ENCODE peak calls at places on chromosomes 12 and 14, in five cellular contexts. O is astrocyte, V is IMR-90, N is heart right ventricle, I is Panc1. F is an unnamed sample.

GRCh38 chr14:75562048-75562447 is 16.4 kb upstream of the FLVCR2 start:
- DNase-seq in O (no peak), V (no peak), N (no peak), I (no peak), F (no peak)

GRCh38 chr14:105093426-105094192 is 28.4 kb upstream of the GPR132 start:
- DNase-seq in O (peak; percentile 70), V (peak; percentile 72), N (peak; percentile 76), I (no peak), F (peak; percentile 80)

GRCh38 chr12:106974525-106974924 is 12.4 kb downstream of the MTERF2 start:
- DNase-seq in O (no peak), V (no peak), N (no peak), I (no peak), F (no peak)

GRCh38 chr12:95385646-95386045 is 88.3 kb upstream of the METAP2 start:
- DNase-seq in O (peak; percentile 29), V (peak; percentile 19), N (no peak), I (no peak), F (no peak)

GRCh38 chr14:23114669-23115491 is 4.2 kb downstream of the CEBPE start:
- DNase-seq in O (peak; percentile 98), V (peak; percentile 99), N (no peak), I (no peak), F (no peak)

GRCh38 chr12:6532927-6533652 is 1.2 kb upstream of the GAPDH start:
- DNase-seq in O (peak; percentile 51), V (peak; percentile 76), N (peak; percentile 76), I (no peak), F (peak; percentile 75)

GRCh38 chr14:30607156-30607780 is 14.9 kb upstream of the SCFD1 start:
- DNase-seq in O (peak; percentile 63), V (peak; percentile 56), N (no peak), I (no peak), F (no peak)

GRCh38 chr12:79250186-79250585 is 385.6 kb downstream of the SYT1 start:
- DNase-seq in O (peak; percentile 76), V (peak; percentile 87), N (no peak), I (no peak), F (no peak)

GRCh38 chr12:32272465-32272864 is 126.9 kb upstream of the FGD4 start:
- DNase-seq in O (no peak), V (no peak), N (no peak), I (no peak), F (no peak)

GRCh38 chr12:20050166-20050565 is 318.2 kb upstream of the PDE3A start:
- DNase-seq in O (no peak), V (no peak), N (no peak), I (no peak), F (no peak)

GRCh38 chr12:54437243-54437642 is 18.2 kb upstream of the ITGA5 start:
- DNase-seq in O (no peak), V (no peak), N (no peak), I (no peak), F (no peak)

GRCh38 chr14:51185180-51185579 is 54.9 kb upstream of the TMX1 start:
- DNase-seq in O (no peak), V (no peak), N (no peak), I (no peak), F (no peak)

GRCh38 chr12:70936414-70936813 is 15.9 kb upstream of the PTPRR start:
- DNase-seq in O (no peak), V (no peak), N (no peak), I (no peak), F (no peak)

GRCh38 chr14:41718477-41719166 is 111.9 kb downstream of the LRFN5 start:
- DNase-seq in O (no peak), V (no peak), N (no peak), I (no peak), F (no peak)

GRCh38 chr12:40312196-40312595 is 87.4 kb downstream of the LRRK2 start:
- DNase-seq in O (no peak), V (no peak), N (no peak), I (no peak), F (no peak)
- H3K27ac ChIP-seq in O (no peak overlapping the region), V (no peak overlapping the region), N (no peak overlapping the region), I (no peak overlapping the region), F (no peak overlapping the region)

DNA sequence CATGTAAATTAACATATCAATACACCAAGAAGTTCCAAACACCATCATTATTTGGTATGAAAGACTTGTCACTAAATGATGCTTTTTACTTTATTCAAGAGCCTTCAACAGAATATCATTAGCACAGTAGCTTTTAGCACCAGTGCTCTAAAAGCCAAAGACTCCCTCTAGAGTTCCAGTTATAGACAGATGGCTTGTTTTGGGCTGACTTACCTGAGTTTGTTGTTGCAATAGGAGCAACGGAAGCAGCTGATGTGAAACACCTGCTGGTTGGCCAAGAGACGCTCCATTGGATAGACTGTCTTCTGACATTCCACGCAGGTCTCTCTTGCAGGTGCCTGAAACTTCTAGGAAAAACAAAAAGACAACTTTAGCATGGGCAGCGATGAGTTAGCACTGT is 14.5 kb upstream of the CERS5 start:
- DNase-seq in O (no peak), V (no peak), N (no peak), I (no peak), F (no peak)
- TF ChIP-seq CTCF in O (no peak), V (no peak), N (no peak), I (no peak), F (no peak)

GRCh38 chr12:121797937-121798801 is 4.7 kb upstream of the RHOF start:
- DNase-seq in O (no peak), V (peak; percentile 50), N (peak; percentile 80), I (no peak), F (no peak)
- H3K4me3 ChIP-seq in O (peak overlapping the region; percentile 46), V (no peak overlapping the region), N (peak overlapping the region; percentile 80), I (peak overlapping the region; percentile 38), F (peak overlapping the region; percentile 94)

DNA sequence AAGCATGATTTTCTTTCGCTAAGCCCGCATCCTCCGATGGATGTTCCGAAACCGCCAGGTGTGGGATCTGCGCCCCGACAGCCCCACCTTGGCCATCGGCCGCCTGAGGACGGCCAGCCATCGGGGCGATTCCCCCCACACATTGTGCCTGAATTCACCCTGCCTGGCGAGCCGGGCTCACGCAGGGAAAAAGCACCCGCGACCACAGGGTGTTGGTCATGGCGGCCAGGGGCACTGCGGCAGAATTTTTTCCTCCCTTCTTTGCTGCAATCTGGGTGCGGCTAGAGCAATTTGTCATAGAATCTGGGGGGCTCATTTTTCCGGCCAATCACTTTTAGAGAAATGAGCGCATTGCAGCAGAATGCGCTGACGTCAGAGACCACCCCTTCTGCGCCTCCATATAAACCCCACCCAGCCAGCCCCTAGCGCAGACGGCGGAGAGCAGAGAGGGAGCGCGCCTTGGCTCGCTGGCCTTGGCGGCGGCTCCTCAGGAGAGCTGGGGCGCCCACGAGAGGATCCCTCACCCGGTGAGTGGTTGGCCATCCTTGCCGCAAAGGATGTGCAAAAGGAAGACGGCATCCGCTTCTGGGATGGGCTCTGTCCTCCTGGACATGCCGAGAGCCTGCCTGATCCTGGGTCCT is at the start of gene MEG3:
- DNase-seq in O (peak; percentile 70), V (peak; percentile 82), N (peak; percentile 52), I (no peak), F (no peak)
- H3K27ac ChIP-seq in O (peak within 1 kb of the TSS; percentile 91), V (peak within 1 kb of the TSS; percentile 93), N (no peak within 1 kb of the TSS), I (peak within 1 kb of the TSS; percentile 60), F (peak within 1 kb of the TSS; percentile 58)

GRCh38 chr12:123010110-123010509 is 29.6 kb downstream of the ARL6IP4 start:
- DNase-seq in O (no peak), V (no peak), N (no peak), I (no peak), F (no peak)

GRCh38 chr12:123013185-123014095 is 33.0 kb downstream of the ARL6IP4 start:
- DNase-seq in O (no peak), V (no peak), N (no peak), I (no peak), F (no peak)

GRCh38 chr12:123006977-123007376 is 26.5 kb downstream of the ARL6IP4 start:
- DNase-seq in O (peak; percentile 16), V (peak; percentile 51), N (no peak), I (no peak), F (no peak)

GRCh38 chr12:123011701-123012100 is 31.2 kb downstream of the ARL6IP4 start:
- DNase-seq in O (no peak), V (no peak), N (no peak), I (no peak), F (no peak)

DNA sequence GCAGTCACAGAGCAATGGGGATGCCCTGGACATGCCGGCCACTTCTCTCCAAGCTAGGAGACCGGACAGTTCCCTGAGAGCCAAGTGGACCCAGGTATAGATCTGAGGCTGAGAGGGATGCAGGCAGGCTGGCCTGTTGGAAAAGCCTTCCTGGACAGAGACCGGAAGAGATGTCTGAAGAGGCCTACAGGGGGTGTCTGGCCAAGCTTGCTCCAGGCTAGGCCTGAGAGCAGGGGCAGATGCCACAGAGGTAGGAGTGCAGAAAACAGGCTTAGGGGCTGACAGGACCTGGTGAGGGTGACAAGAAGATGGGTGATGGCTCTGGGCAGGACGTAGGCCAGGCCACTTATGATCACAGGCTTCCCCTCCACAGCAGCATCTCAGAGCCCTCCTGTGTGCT is 30.2 kb downstream of the ARL6IP4 start:
- DNase-seq in O (no peak), V (no peak), N (no peak), I (no peak), F (no peak)
- TF ChIP-seq CTCF in O (no peak), V (no peak), N (no peak), I (no peak), F (no peak)